ENCODE peak calls at places on chromosomes 11 and 22, in nine cellular contexts. One of them, this sample, is unnamed.

GRCh38 chr11:10450451-10451398 is 4.3 kb upstream of the AMPD3 start:
- DNase-seq in sigmoid colon: no peak
- DNase-seq in colonic mucosa: peak
- DNase-seq in choroid plexus epithelial cell: peak
- DNase-seq in BJ: no peak
- DNase-seq in HCT116: peak
- DNase-seq in astrocyte: no peak
- DNase-seq in tibial nerve: no peak
- DNase-seq in Peyer's patch: peak
- DNase-seq in this sample: peak

GRCh38 chr11:116605543-116605942 is 167.2 kb downstream of the BUD13 start:
- DNase-seq in sigmoid colon: peak
- DNase-seq in colonic mucosa: peak
- DNase-seq in choroid plexus epithelial cell: peak
- DNase-seq in BJ: no peak
- DNase-seq in HCT116: peak
- DNase-seq in astrocyte: peak
- DNase-seq in tibial nerve: no peak
- DNase-seq in Peyer's patch: no peak
- DNase-seq in this sample: peak

GRCh38 chr11:10824888-10825287 is 16.2 kb upstream of the EIF4G2 start:
- DNase-seq in sigmoid colon: no peak
- DNase-seq in colonic mucosa: no peak
- DNase-seq in choroid plexus epithelial cell: no peak
- DNase-seq in BJ: no peak
- DNase-seq in HCT116: no peak
- DNase-seq in astrocyte: no peak
- DNase-seq in tibial nerve: no peak
- DNase-seq in Peyer's patch: no peak
- DNase-seq in this sample: no peak

GRCh38 chr11:106998644-106999043 is 19.6 kb downstream of the GUCY1A2 start:
- DNase-seq in sigmoid colon: no peak
- DNase-seq in colonic mucosa: no peak
- DNase-seq in choroid plexus epithelial cell: no peak
- DNase-seq in BJ: no peak
- DNase-seq in HCT116: no peak
- DNase-seq in astrocyte: no peak
- DNase-seq in tibial nerve: no peak
- DNase-seq in Peyer's patch: no peak
- DNase-seq in this sample: no peak

GRCh38 chr11:67418476-67419281 is 3.2 kb downstream of the CARNS1 start:
- DNase-seq in sigmoid colon: no peak
- DNase-seq in colonic mucosa: no peak
- DNase-seq in choroid plexus epithelial cell: no peak
- DNase-seq in BJ: no peak
- DNase-seq in HCT116: no peak
- DNase-seq in astrocyte: no peak
- DNase-seq in tibial nerve: no peak
- DNase-seq in Peyer's patch: no peak
- DNase-seq in this sample: no peak

GRCh38 chr11:83816572-83817187 is 530.5 kb upstream of the CCDC90B start:
- DNase-seq in sigmoid colon: no peak
- DNase-seq in colonic mucosa: no peak
- DNase-seq in choroid plexus epithelial cell: peak
- DNase-seq in BJ: no peak
- DNase-seq in HCT116: no peak
- DNase-seq in astrocyte: peak
- DNase-seq in tibial nerve: no peak
- DNase-seq in Peyer's patch: no peak
- DNase-seq in this sample: no peak

GRCh38 chr11:114179234-114179941 is 116.8 kb upstream of the NNMT start:
- DNase-seq in sigmoid colon: peak
- DNase-seq in colonic mucosa: peak
- DNase-seq in choroid plexus epithelial cell: peak
- DNase-seq in BJ: no peak
- DNase-seq in HCT116: no peak
- DNase-seq in astrocyte: no peak
- DNase-seq in tibial nerve: peak
- DNase-seq in Peyer's patch: peak
- DNase-seq in this sample: peak

GRCh38 chr22:17109113-17109865 is 11.9 kb downstream of the TMEM121B start:
- DNase-seq in sigmoid colon: peak
- DNase-seq in colonic mucosa: no peak
- DNase-seq in choroid plexus epithelial cell: no peak
- DNase-seq in BJ: no peak
- DNase-seq in HCT116: no peak
- DNase-seq in astrocyte: no peak
- DNase-seq in tibial nerve: no peak
- DNase-seq in Peyer's patch: peak
- DNase-seq in this sample: no peak

GRCh38 chr11:125053167-125053566 is 9.9 kb upstream of the SLC37A2 start:
- DNase-seq in sigmoid colon: no peak
- DNase-seq in colonic mucosa: no peak
- DNase-seq in choroid plexus epithelial cell: no peak
- DNase-seq in BJ: no peak
- DNase-seq in HCT116: no peak
- DNase-seq in astrocyte: no peak
- DNase-seq in tibial nerve: no peak
- DNase-seq in Peyer's patch: no peak
- DNase-seq in this sample: no peak

GRCh38 chr11:20342347-20343279 is 20.9 kb upstream of the HTATIP2 start:
- DNase-seq in sigmoid colon: no peak
- DNase-seq in colonic mucosa: no peak
- DNase-seq in choroid plexus epithelial cell: no peak
- DNase-seq in BJ: no peak
- DNase-seq in HCT116: no peak
- DNase-seq in astrocyte: no peak
- DNase-seq in tibial nerve: no peak
- DNase-seq in Peyer's patch: no peak
- DNase-seq in this sample: no peak

GRCh38 chr11:120336641-120337132 is 474 bp downstream of the ARHGEF12 start:
- DNase-seq in sigmoid colon: peak
- DNase-seq in colonic mucosa: peak
- DNase-seq in choroid plexus epithelial cell: peak
- DNase-seq in BJ: no peak
- DNase-seq in HCT116: no peak
- DNase-seq in astrocyte: no peak
- DNase-seq in tibial nerve: no peak
- DNase-seq in Peyer's patch: no peak
- DNase-seq in this sample: no peak

GRCh38 chr11:94449437-94449836 is 44.2 kb downstream of the MRE11 start:
- DNase-seq in sigmoid colon: no peak
- DNase-seq in colonic mucosa: no peak
- DNase-seq in choroid plexus epithelial cell: peak
- DNase-seq in BJ: peak
- DNase-seq in HCT116: no peak
- DNase-seq in astrocyte: peak
- DNase-seq in tibial nerve: no peak
- DNase-seq in Peyer's patch: no peak
- DNase-seq in this sample: no peak

GRCh38 chr11:62880231-62880802 is 379 bp upstream of the SLC3A2 start:
- DNase-seq in sigmoid colon: no peak
- DNase-seq in colonic mucosa: no peak
- DNase-seq in choroid plexus epithelial cell: peak
- DNase-seq in BJ: peak
- DNase-seq in HCT116: no peak
- DNase-seq in astrocyte: peak
- DNase-seq in tibial nerve: no peak
- DNase-seq in Peyer's patch: no peak
- DNase-seq in this sample: no peak

GRCh38 chr11:65008873-65009272 is 5.1 kb upstream of the ARL2 start:
- DNase-seq in sigmoid colon: no peak
- DNase-seq in colonic mucosa: no peak
- DNase-seq in choroid plexus epithelial cell: no peak
- DNase-seq in BJ: no peak
- DNase-seq in HCT116: no peak
- DNase-seq in astrocyte: no peak
- DNase-seq in tibial nerve: no peak
- DNase-seq in Peyer's patch: no peak
- DNase-seq in this sample: no peak

GRCh38 chr11:113817626-113818025 is 38.0 kb downstream of the CLDN25 start:
- DNase-seq in sigmoid colon: no peak
- DNase-seq in colonic mucosa: no peak
- DNase-seq in choroid plexus epithelial cell: no peak
- DNase-seq in BJ: no peak
- DNase-seq in HCT116: no peak
- DNase-seq in astrocyte: no peak
- DNase-seq in tibial nerve: no peak
- DNase-seq in Peyer's patch: no peak
- DNase-seq in this sample: no peak

GRCh38 chr11:103325686-103326069 is 216.5 kb downstream of the DYNC2H1 start:
- DNase-seq in sigmoid colon: no peak
- DNase-seq in colonic mucosa: no peak
- DNase-seq in choroid plexus epithelial cell: no peak
- DNase-seq in BJ: no peak
- DNase-seq in HCT116: no peak
- DNase-seq in astrocyte: no peak
- DNase-seq in tibial nerve: no peak
- DNase-seq in Peyer's patch: no peak
- DNase-seq in this sample: no peak

GRCh38 chr11:86802146-86802545 is 1.8 kb downstream of the PRSS23 start:
- DNase-seq in sigmoid colon: no peak
- DNase-seq in colonic mucosa: no peak
- DNase-seq in choroid plexus epithelial cell: no peak
- DNase-seq in BJ: no peak
- DNase-seq in HCT116: no peak
- DNase-seq in astrocyte: no peak
- DNase-seq in tibial nerve: no peak
- DNase-seq in Peyer's patch: no peak
- DNase-seq in this sample: no peak

GRCh38 chr11:86799680-86800075 is 664 bp upstream of the PRSS23 start:
- DNase-seq in sigmoid colon: peak
- DNase-seq in colonic mucosa: peak
- DNase-seq in choroid plexus epithelial cell: peak
- DNase-seq in BJ: no peak
- DNase-seq in HCT116: no peak
- DNase-seq in astrocyte: no peak
- DNase-seq in tibial nerve: no peak
- DNase-seq in Peyer's patch: no peak
- DNase-seq in this sample: no peak

GRCh38 chr11:86800956-86801264 is 568 bp downstream of the PRSS23 start:
- DNase-seq in sigmoid colon: no peak
- DNase-seq in colonic mucosa: no peak
- DNase-seq in choroid plexus epithelial cell: peak
- DNase-seq in BJ: no peak
- DNase-seq in HCT116: no peak
- DNase-seq in astrocyte: no peak
- DNase-seq in tibial nerve: no peak
- DNase-seq in Peyer's patch: no peak
- DNase-seq in this sample: no peak

GRCh38 chr11:86798988-86799387 is 1.4 kb upstream of the PRSS23 start:
- DNase-seq in sigmoid colon: no peak
- DNase-seq in colonic mucosa: no peak
- DNase-seq in choroid plexus epithelial cell: peak
- DNase-seq in BJ: no peak
- DNase-seq in HCT116: no peak
- DNase-seq in astrocyte: peak
- DNase-seq in tibial nerve: no peak
- DNase-seq in Peyer's patch: no peak
- DNase-seq in this sample: no peak

GRCh38 chr11:86800076-86800955 is at the start of gene PRSS23:
- DNase-seq in sigmoid colon: peak
- DNase-seq in colonic mucosa: peak
- DNase-seq in choroid plexus epithelial cell: peak
- DNase-seq in BJ: no peak
- DNase-seq in HCT116: no peak
- DNase-seq in astrocyte: peak
- DNase-seq in tibial nerve: no peak
- DNase-seq in Peyer's patch: peak
- DNase-seq in this sample: peak
- H3K4me3 ChIP-seq in sigmoid colon: peak
- H3K4me3 ChIP-seq in colonic mucosa: peak
- H3K4me3 ChIP-seq in choroid plexus epithelial cell: peak
- H3K4me3 ChIP-seq in BJ: peak
- H3K4me3 ChIP-seq in HCT116: peak
- H3K4me3 ChIP-seq in astrocyte: peak
- H3K4me3 ChIP-seq in tibial nerve: peak
- H3K4me3 ChIP-seq in Peyer's patch: peak
- H3K4me3 ChIP-seq in this sample: peak

GRCh38 chr11:16984229-16984628 is 30.0 kb downstream of the PLEKHA7 start:
- DNase-seq in sigmoid colon: no peak
- DNase-seq in colonic mucosa: no peak
- DNase-seq in choroid plexus epithelial cell: no peak
- DNase-seq in BJ: no peak
- DNase-seq in HCT116: no peak
- DNase-seq in astrocyte: no peak
- DNase-seq in tibial nerve: no peak
- DNase-seq in Peyer's patch: no peak
- DNase-seq in this sample: no peak
- H3K4me3 ChIP-seq in sigmoid colon: no peak
- H3K4me3 ChIP-seq in colonic mucosa: no peak
- H3K4me3 ChIP-seq in choroid plexus epithelial cell: no peak
- H3K4me3 ChIP-seq in BJ: no peak
- H3K4me3 ChIP-seq in HCT116: no peak
- H3K4me3 ChIP-seq in astrocyte: no peak
- H3K4me3 ChIP-seq in tibial nerve: no peak
- H3K4me3 ChIP-seq in Peyer's patch: no peak
- H3K4me3 ChIP-seq in this sample: no peak

GRCh38 chr11:2325123-2325522 is 23.3 kb downstream of the TSPAN32 start:
- DNase-seq in sigmoid colon: no peak
- DNase-seq in colonic mucosa: no peak
- DNase-seq in choroid plexus epithelial cell: no peak
- DNase-seq in BJ: no peak
- DNase-seq in HCT116: no peak
- DNase-seq in astrocyte: no peak
- DNase-seq in tibial nerve: no peak
- DNase-seq in Peyer's patch: no peak
- DNase-seq in this sample: no peak
- H3K4me3 ChIP-seq in sigmoid colon: no peak
- H3K4me3 ChIP-seq in colonic mucosa: no peak
- H3K4me3 ChIP-seq in choroid plexus epithelial cell: no peak
- H3K4me3 ChIP-seq in BJ: no peak
- H3K4me3 ChIP-seq in HCT116: no peak
- H3K4me3 ChIP-seq in astrocyte: no peak
- H3K4me3 ChIP-seq in tibial nerve: no peak
- H3K4me3 ChIP-seq in Peyer's patch: no peak
- H3K4me3 ChIP-seq in this sample: no peak

DNA sequence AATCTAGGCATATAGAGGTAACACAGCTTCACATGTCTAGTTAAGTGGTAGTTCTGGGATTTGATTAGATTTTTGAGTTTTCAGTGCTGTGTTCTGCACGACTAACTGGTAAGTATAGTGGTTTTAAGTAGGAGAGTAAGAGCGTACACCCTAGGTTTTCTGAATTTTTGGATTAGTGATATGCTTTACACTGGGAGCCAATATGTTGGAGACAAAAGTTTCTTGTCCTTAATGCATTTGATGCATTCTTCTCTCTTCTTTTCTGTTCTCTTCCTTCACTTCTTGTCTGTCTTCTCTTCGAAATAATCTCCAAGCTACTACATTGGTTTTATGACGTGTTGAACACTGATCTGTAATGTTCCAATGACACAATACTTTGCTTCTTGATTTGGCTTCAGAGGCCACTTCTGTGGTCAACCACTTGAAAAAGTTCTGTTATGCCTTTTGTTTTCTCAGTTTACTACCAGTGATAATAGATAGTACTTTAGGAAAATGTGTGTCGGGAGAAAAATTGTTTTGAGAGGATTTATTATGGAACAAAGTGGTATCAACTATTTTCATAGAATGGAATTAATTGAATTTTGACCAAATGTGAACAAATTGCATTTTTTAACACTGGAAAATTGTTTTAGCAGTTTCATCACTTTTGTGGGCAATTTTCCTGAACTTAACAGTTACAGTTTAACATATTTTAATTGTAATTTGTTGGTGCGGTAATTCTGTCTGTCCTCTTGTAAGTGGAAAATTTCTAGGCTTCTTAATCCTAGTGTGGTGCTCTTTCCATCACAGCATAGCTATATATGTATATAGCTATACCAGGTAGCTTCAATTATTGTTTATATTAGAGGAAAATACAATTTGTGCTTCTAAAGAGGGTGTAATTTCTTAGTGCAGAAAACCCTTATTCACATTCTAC is 2.6 kb downstream of the PDE3B start:
- DNase-seq in sigmoid colon: no peak
- DNase-seq in colonic mucosa: no peak
- DNase-seq in choroid plexus epithelial cell: no peak
- DNase-seq in BJ: no peak
- DNase-seq in HCT116: no peak
- DNase-seq in astrocyte: no peak
- DNase-seq in tibial nerve: no peak
- DNase-seq in Peyer's patch: no peak
- DNase-seq in this sample: no peak
- H3K4me3 ChIP-seq in sigmoid colon: peak
- H3K4me3 ChIP-seq in colonic mucosa: peak
- H3K4me3 ChIP-seq in choroid plexus epithelial cell: no peak
- H3K4me3 ChIP-seq in BJ: no peak
- H3K4me3 ChIP-seq in HCT116: no peak
- H3K4me3 ChIP-seq in astrocyte: no peak
- H3K4me3 ChIP-seq in tibial nerve: no peak
- H3K4me3 ChIP-seq in Peyer's patch: peak
- H3K4me3 ChIP-seq in this sample: no peak